ENCODE peak calls at places on chromosomes 11 and 22, in four cellular contexts. One of them, this sample, is unnamed.

GRCh38 chr11:64794526-64794925 is 8.5 kb downstream of the MAP4K2 start:
- DNase-seq in Kasumi-1: no peak
- DNase-seq in lower leg skin: no peak
- DNase-seq in T follicular helper cell: no peak
- DNase-seq in this sample: no peak

GRCh38 chr11:61413496-61413895 is 16.3 kb downstream of the CPSF7 start:
- DNase-seq in lower leg skin: no peak
- DNase-seq in Kasumi-1: no peak
- DNase-seq in T follicular helper cell: no peak
- DNase-seq in this sample: no peak

GRCh38 chr11:103035216-103035615 is 56.7 kb downstream of the DCUN1D5 start:
- DNase-seq in Kasumi-1: no peak
- DNase-seq in T follicular helper cell: no peak
- DNase-seq in lower leg skin: no peak
- DNase-seq in this sample: no peak

GRCh38 chr11:61176446-61176845 is 15.2 kb upstream of the VPS37C start:
- DNase-seq in lower leg skin: no peak
- DNase-seq in Kasumi-1: no peak
- DNase-seq in T follicular helper cell: no peak
- DNase-seq in this sample: no peak

GRCh38 chr11:62000539-62001446 is 33.4 kb upstream of the FTH1 start:
- DNase-seq in Kasumi-1: no peak
- DNase-seq in lower leg skin: no peak
- DNase-seq in T follicular helper cell: no peak
- DNase-seq in this sample: no peak

GRCh38 chr11:47765086-47765485 is 2.1 kb downstream of the FNBP4 start:
- DNase-seq in T follicular helper cell: no peak
- DNase-seq in Kasumi-1: no peak
- DNase-seq in lower leg skin: no peak
- DNase-seq in this sample: no peak

GRCh38 chr11:20002312-20003216 is 157.7 kb downstream of the DBX1 start:
- DNase-seq in lower leg skin: no peak
- DNase-seq in Kasumi-1: no peak
- DNase-seq in T follicular helper cell: no peak
- DNase-seq in this sample: no peak

GRCh38 chr11:12540913-12541587 is 133.2 kb upstream of the TEAD1 start:
- DNase-seq in lower leg skin: no peak
- DNase-seq in Kasumi-1: no peak
- DNase-seq in T follicular helper cell: no peak
- DNase-seq in this sample: no peak

GRCh38 chr11:60831501-60832079 is 10.3 kb upstream of the CCDC86 start:
- DNase-seq in lower leg skin: no peak
- DNase-seq in T follicular helper cell: no peak
- DNase-seq in Kasumi-1: no peak
- DNase-seq in this sample: no peak

GRCh38 chr11:12543596-12544415 is 130.4 kb upstream of the TEAD1 start:
- DNase-seq in lower leg skin: no peak
- DNase-seq in Kasumi-1: no peak
- DNase-seq in T follicular helper cell: no peak
- DNase-seq in this sample: no peak

GRCh38 chr11:84164722-84165121 is 878.6 kb upstream of the CCDC90B start:
- DNase-seq in Kasumi-1: no peak
- DNase-seq in lower leg skin: no peak
- DNase-seq in T follicular helper cell: no peak
- DNase-seq in this sample: no peak

GRCh38 chr11:107562647-107563208 is 2.8 kb downstream of the ALKBH8 start:
- DNase-seq in Kasumi-1: no peak
- DNase-seq in lower leg skin: no peak
- DNase-seq in T follicular helper cell: no peak
- DNase-seq in this sample: no peak

GRCh38 chr11:6647282-6647679 is 8.3 kb downstream of the DCHS1 start:
- DNase-seq in Kasumi-1: peak; percentile 35
- DNase-seq in T follicular helper cell: no peak
- DNase-seq in lower leg skin: no peak
- DNase-seq in this sample: no peak

GRCh38 chr22:20430101-20430640 is 7.5 kb downstream of the SCARF2 start:
- DNase-seq in lower leg skin: no peak
- DNase-seq in T follicular helper cell: no peak
- DNase-seq in Kasumi-1: no peak
- DNase-seq in this sample: no peak

GRCh38 chr11:30595929-30596328 is 9.8 kb upstream of the MPPED2 start:
- DNase-seq in Kasumi-1: no peak
- DNase-seq in lower leg skin: no peak
- DNase-seq in T follicular helper cell: no peak
- DNase-seq in this sample: no peak

GRCh38 chr11:118604566-118604965 is 2.8 kb upstream of the PHLDB1 start:
- DNase-seq in T follicular helper cell: no peak
- DNase-seq in lower leg skin: no peak
- DNase-seq in Kasumi-1: no peak
- DNase-seq in this sample: no peak

This sample was measured in lung.